ENCODE peak calls at places on chromosomes 3 and 15, in five cellular contexts. O, U, H, V and D are unnamed samples.

GRCh38 chr15:78508272-78508671 is 895 bp downstream of the HYKK start:
- DNase-seq in H (no peak), U (no peak), O (peak), V (no peak), D (no peak)

GRCh38 chr3:58173670-58174472 is 36.9 kb downstream of the DNASE1L3 start:
- DNase-seq in V (no peak), O (peak), H (peak), U (peak), D (peak)

GRCh38 chr15:65361708-65362459 is 15.9 kb downstream of the IGDCC3 start:
- DNase-seq in U (no peak), H (peak), O (no peak), V (no peak), D (peak)

GRCh38 chr3:14432996-14433572 is 30.7 kb downstream of the SLC6A6 start:
- DNase-seq in V (no peak), O (no peak), H (no peak), U (no peak), D (no peak)

GRCh38 chr3:46913644-46914043 is 36.1 kb downstream of the PTH1R start:
- DNase-seq in V (no peak), H (no peak), O (no peak), U (no peak), D (no peak)

GRCh38 chr3:2303567-2303966 is 204.9 kb downstream of the CNTN4 start:
- DNase-seq in V (no peak), H (peak), U (no peak), O (no peak), D (no peak)

GRCh38 chr3:16316847-16317560 is 52.0 kb downstream of the OXNAD1 start:
- DNase-seq in O (no peak), U (no peak), H (no peak), V (no peak), D (no peak)

GRCh38 chr15:49645937-49646336 is 25.1 kb downstream of the DTWD1 start:
- DNase-seq in U (no peak), H (no peak), V (no peak), O (peak), D (no peak)

GRCh38 chr15:54026258-54026657 is 48.0 kb downstream of the UNC13C start:
- DNase-seq in U (no peak), O (no peak), V (no peak), H (no peak), D (no peak)

GRCh38 chr3:123449092-123449985 is 449 bp upstream of the ADCY5 start:
- DNase-seq in V (no peak), H (peak), U (peak), O (no peak), D (peak)

GRCh38 chr3:4985330-4986174 is 6.3 kb downstream of the BHLHE40 start:
- DNase-seq in O (peak), U (no peak), H (no peak), V (no peak), D (no peak)

GRCh38 chr3:184236636-184237035 is 7.3 kb downstream of the VWA5B2 start:
- DNase-seq in U (no peak), V (no peak), O (no peak), H (no peak), D (no peak)

GRCh38 chr3:46681387-46681786 is 12.1 kb downstream of the ALS2CL start:
- DNase-seq in U (no peak), H (no peak), V (no peak), O (no peak), D (no peak)

GRCh38 chr3:172622916-172623700 is 87.8 kb downstream of the NCEH1 start:
- DNase-seq in O (no peak), V (no peak), H (no peak), U (no peak), D (no peak)

GRCh38 chr3:94225176-94225742 is 162.4 kb downstream of the NSUN3 start:
- DNase-seq in O (no peak), V (no peak), H (no peak), U (no peak), D (no peak)

GRCh38 chr3:121295966-121296365 is 249.8 kb downstream of the POLQ start:
- DNase-seq in V (no peak), U (no peak), O (no peak), H (no peak), D (no peak)

GRCh38 chr3:195542261-195542660 is 864 bp downstream of the PPP1R2 start:
- DNase-seq in H (no peak), U (no peak), V (no peak), O (no peak), D (no peak)

GRCh38 chr15:90987561-90988141 is 6.7 kb downstream of the PRC1 start:
- DNase-seq in V (no peak), O (no peak), H (no peak), U (no peak), D (no peak)

GRCh38 chr15:67836477-67836876 is 3.4 kb downstream of the RNU6-1 start:
- DNase-seq in H (peak), O (no peak), V (no peak), U (peak), D (peak)

GRCh38 chr15:62857411-62857853 is 185.1 kb upstream of the TPM1 start:
- DNase-seq in V (no peak), O (no peak), H (no peak), U (no peak), D (no peak)

GRCh38 chr15:61828860-61829513 is 231.3 kb downstream of the VPS13C start:
- DNase-seq in H (no peak), U (no peak), O (no peak), V (no peak), D (no peak)

GRCh38 chr3:13484861-13485590 is 4.9 kb downstream of the HDAC11 start:
- DNase-seq in O (peak), U (peak), H (no peak), V (no peak), D (peak)

DNA sequence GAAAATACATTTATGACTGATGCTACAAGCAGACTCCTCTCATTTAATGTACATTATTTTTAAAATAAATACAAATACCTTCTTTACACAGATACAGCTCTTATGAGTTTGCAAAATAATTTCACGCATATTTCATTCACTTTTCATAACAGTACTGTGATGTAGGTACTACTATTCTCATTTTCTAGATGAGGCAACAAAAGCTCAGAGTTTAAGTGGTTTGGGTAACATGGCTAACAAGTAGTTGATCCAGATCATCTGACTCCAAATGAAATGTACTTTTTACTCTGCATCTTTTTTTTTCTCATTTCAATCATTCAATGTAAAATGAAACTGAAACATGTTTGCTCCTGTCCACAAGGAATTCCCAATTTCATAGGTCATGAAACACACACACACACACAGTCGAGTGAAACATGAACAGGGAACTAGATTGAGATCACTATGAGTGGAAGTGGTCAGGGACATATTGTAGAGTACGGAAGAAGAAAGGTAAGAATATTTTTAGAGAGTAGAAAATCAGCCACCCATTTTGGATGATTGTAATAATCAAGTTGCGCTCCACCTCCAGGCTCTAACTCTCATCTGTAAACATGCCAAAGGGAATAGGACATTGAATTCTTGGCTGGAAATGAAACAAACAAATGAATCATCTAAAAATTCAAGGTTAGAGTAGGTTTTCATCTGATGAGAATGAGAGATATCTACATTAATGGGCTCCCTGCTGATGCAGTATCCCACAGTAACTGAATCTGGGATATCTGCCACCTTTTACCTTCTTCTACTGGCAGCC is 92.4 kb downstream of the CLDN1 start:
- DNase-seq in O (peak), V (no peak), H (no peak), U (no peak), D (no peak)
- TF ChIP-seq ATF2 in O (no peak), V (peak), H (no peak), U (no peak), D (no peak)

GRCh38 chr3:128794067-128794768 is 68.2 kb downstream of the RAB7A start:
- DNase-seq in O (no peak), U (no peak), H (no peak), V (no peak), D (no peak)
- TF ChIP-seq ATF2 in O (no peak), U (no peak), H (no peak), V (no peak), D (no peak)

DNA sequence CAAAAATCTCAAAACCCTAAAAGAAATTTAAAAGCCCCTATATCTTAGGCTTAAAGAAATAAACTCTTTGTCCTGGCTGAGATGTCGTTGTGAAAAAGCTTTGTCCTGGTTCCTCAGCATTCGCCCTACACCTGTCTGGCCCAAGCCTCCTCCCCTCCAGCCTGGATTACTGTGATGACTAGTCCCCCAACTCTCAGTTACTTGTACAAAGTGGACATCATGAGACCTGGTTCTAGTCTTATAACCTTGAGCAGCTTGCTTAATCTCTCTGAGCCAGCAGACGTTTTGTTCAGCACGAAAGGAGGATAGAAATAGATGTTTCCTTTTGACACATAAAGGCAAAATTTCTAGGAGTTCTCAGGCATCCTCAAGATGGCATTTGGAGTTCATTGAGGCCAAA is 51.6 kb downstream of the FILIP1L start:
- DNase-seq in H (no peak), V (no peak), O (no peak), U (no peak), D (no peak)
- TF ChIP-seq ATF2 in H (no peak), V (no peak), O (no peak), U (no peak), D (no peak)

DNA sequence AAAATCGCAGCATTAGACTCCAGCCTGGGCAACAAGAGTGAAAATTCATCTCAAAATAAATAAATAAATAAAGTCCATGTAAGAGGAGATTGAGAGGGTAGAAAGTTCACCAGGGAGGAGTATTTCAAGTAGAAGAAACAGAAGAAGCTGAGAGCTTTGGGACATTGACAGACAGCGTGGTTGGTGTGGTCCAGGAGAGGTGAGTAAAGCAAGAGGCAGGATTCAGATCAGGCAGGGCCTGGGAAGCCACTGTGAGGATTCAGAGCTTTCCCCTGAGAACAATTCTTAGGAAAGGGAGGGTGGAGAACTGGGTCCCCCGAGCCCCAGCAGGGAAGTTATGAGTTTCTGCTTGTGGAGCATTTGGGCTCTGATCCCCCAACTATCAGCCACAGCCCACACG is 54.1 kb upstream of the AMOTL2 start:
- DNase-seq in O (no peak), H (peak), V (no peak), U (no peak), D (no peak)
- TF ChIP-seq ATF2 in O (no peak), H (no peak), V (no peak), U (no peak), D (no peak)

GRCh38 chr3:53123953-53124352 is 6.3 kb downstream of the RFT1 start:
- DNase-seq in U (peak), V (no peak), O (no peak), H (no peak), D (no peak)

GRCh38 chr3:53129344-53129743 is 891 bp downstream of the RFT1 start:
- DNase-seq in U (peak), H (no peak), O (no peak), V (no peak), D (no peak)

GRCh38 chr3:53123510-53123909 is 6.7 kb downstream of the RFT1 start:
- DNase-seq in U (no peak), O (no peak), H (no peak), V (no peak), D (no peak)

GRCh38 chr3:53122933-53123305 is 7.3 kb downstream of the RFT1 start:
- DNase-seq in U (no peak), O (no peak), H (no peak), V (no peak), D (no peak)

GRCh38 chr3:53126646-53127045 is 3.6 kb downstream of the RFT1 start:
- DNase-seq in O (no peak), H (no peak), V (no peak), U (no peak), D (no peak)
- TF ChIP-seq ATF2 in O (no peak), H (no peak), V (no peak), U (no peak), D (no peak)